ENCODE peak calls at places on chromosomes 2 and 18, in eight cellular contexts. J, I, E, V, G, B, A and T are unnamed samples.

GRCh38 chr2:25042321-25043240 is 705 bp downstream of the EFR3B start:
- DNase-seq in J (peak), I (no peak), E (peak), V (no peak), G (peak), B (peak), A (peak), T (peak)

GRCh38 chr2:26562811-26563645 is 78.1 kb downstream of the CIB4 start:
- DNase-seq in J (peak), I (no peak), E (peak), V (no peak), G (no peak), B (peak), A (no peak), T (no peak)

GRCh38 chr2:9287400-9288059 is 80.9 kb downstream of the ASAP2 start:
- DNase-seq in J (peak), I (no peak), E (peak), V (no peak), G (no peak), B (peak), A (peak), T (no peak)

GRCh38 chr2:181190711-181191110 is 210.3 kb downstream of the UBE2E3 start:
- DNase-seq in J (peak), I (no peak), E (no peak), V (no peak), G (no peak), B (no peak), A (no peak), T (no peak)

GRCh38 chr2:184683923-184684322 is 85.6 kb downstream of the ZNF804A start:
- DNase-seq in J (no peak), I (no peak), E (no peak), V (no peak), G (no peak), B (no peak), A (no peak), T (no peak)

GRCh38 chr2:98891591-98891990 is 44.4 kb downstream of the CRACDL start:
- DNase-seq in J (no peak), I (no peak), E (no peak), V (no peak), G (no peak), B (no peak), A (no peak), T (no peak)

GRCh38 chr2:32003791-32004190 is 7.0 kb downstream of the MEMO1 start:
- DNase-seq in J (no peak), I (no peak), E (no peak), V (no peak), G (no peak), B (no peak), A (no peak), T (no peak)

GRCh38 chr2:241879326-241879725 is 9.8 kb downstream of the RTP5 start:
- DNase-seq in J (no peak), I (no peak), E (no peak), V (no peak), G (no peak), B (no peak), A (no peak), T (no peak)

GRCh38 chr2:39512941-39513340 is 75.9 kb upstream of the MAP4K3 start:
- DNase-seq in J (no peak), I (no peak), E (no peak), V (no peak), G (no peak), B (no peak), A (no peak), T (no peak)

GRCh38 chr2:40964509-40964908 is 512.6 kb upstream of the SLC8A1 start:
- DNase-seq in J (no peak), I (no peak), E (no peak), V (no peak), G (no peak), B (no peak), A (no peak), T (no peak)

GRCh38 chr2:188303363-188304031 is 11.8 kb downstream of the GULP1 start:
- DNase-seq in J (peak), I (no peak), E (no peak), V (no peak), G (no peak), B (no peak), A (peak), T (no peak)

GRCh38 chr2:34337735-34338134 is 738.6 kb upstream of the FAM98A start:
- DNase-seq in J (no peak), I (no peak), E (no peak), V (no peak), G (no peak), B (no peak), A (no peak), T (no peak)

GRCh38 chr18:44996261-44996660 is 315.6 kb downstream of the SETBP1 start:
- DNase-seq in J (no peak), I (peak), E (no peak), V (no peak), G (no peak), B (no peak), A (no peak), T (no peak)

GRCh38 chr2:109521233-109521632 is 92.5 kb downstream of the SEPTIN10 start:
- DNase-seq in J (no peak), I (no peak), E (no peak), V (no peak), G (no peak), B (no peak), A (no peak), T (no peak)

GRCh38 chr2:68467077-68467960 is at the start of the genes APLF and FBXO48:
- DNase-seq in J (peak), I (peak), E (peak), V (peak), G (peak), B (peak), A (peak), T (peak)

GRCh38 chr2:68465081-68465916 is 1.8 kb downstream of the FBXO48 start:
- DNase-seq in J (peak), I (no peak), E (no peak), V (no peak), G (no peak), B (no peak), A (no peak), T (no peak)

GRCh38 chr2:68466778-68467076 is 367 bp downstream of the FBXO48 start:
- DNase-seq in J (no peak), I (no peak), E (no peak), V (no peak), G (no peak), B (no peak), A (no peak), T (no peak)

GRCh38 chr2:68464651-68465050 is 2.4 kb downstream of the FBXO48 start:
- DNase-seq in J (no peak), I (no peak), E (no peak), V (no peak), G (no peak), B (no peak), A (no peak), T (no peak)

GRCh38 chr2:68466361-68466777 is 725 bp downstream of the FBXO48 start:
- DNase-seq in J (peak), I (no peak), E (peak), V (no peak), G (no peak), B (peak), A (peak), T (no peak)
- TF ChIP-seq CTCF in J (peak), I (peak), E (no peak), V (no peak), G (no peak), B (peak), A (peak), T (no peak)

GRCh38 chr2:88831792-88832248 is 140.3 kb downstream of the RPIA start:
- DNase-seq in J (peak), I (peak), E (peak), V (peak), G (peak), B (peak), A (peak), T (no peak)
- TF ChIP-seq CTCF in J (peak), I (peak), E (peak), V (peak), G (peak), B (peak), A (peak), T (peak)

DNA sequence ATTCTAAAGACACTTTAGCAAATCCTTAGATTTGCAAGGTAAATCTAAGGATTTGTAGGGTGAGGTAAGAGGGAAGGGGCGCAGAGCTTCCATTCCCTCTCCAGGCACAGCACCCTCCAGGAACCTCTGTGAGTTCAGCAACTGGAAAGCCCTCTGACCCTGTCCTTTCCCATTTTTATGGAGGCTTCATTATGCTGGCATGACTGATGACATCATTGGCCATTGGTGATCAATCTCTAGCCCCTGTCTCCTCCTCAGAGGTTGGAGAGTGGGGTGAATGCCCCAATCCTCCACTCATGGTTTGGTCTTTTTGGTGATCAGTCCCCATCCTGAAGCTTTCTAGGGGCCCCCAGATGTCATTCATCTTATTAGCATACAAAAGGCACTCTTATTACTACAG is 187.8 kb downstream of the TSN start:
- DNase-seq in J (no peak), I (no peak), E (no peak), V (no peak), G (no peak), B (no peak), A (no peak), T (no peak)
- TF ChIP-seq CTCF in J (no peak), I (no peak), E (no peak), V (no peak), G (no peak), B (no peak), A (no peak), T (no peak)

DNA sequence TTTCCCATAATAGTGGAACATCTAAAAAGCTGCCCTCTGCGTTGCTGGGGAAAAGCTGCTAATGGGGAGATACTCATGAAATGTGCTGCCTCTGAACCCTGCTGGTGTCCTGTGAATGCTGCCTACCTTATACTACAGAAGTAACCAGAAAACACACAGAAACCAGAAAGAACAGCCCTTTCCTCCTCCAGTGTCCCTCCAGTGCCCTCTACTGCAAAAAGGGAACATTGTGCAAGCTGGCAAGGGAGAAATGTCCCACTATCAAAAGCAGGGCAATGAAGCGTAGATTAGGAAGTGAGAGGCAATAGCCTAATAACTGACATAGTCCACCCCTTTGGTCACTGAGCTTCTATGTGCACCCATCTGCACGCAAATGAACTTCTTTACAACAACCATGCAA is 162.7 kb upstream of the ETAA1 start:
- DNase-seq in J (peak), I (no peak), E (no peak), V (no peak), G (no peak), B (peak), A (peak), T (no peak)
- TF ChIP-seq CTCF in J (peak), I (no peak), E (peak), V (no peak), G (no peak), B (peak), A (peak), T (peak)

DNA sequence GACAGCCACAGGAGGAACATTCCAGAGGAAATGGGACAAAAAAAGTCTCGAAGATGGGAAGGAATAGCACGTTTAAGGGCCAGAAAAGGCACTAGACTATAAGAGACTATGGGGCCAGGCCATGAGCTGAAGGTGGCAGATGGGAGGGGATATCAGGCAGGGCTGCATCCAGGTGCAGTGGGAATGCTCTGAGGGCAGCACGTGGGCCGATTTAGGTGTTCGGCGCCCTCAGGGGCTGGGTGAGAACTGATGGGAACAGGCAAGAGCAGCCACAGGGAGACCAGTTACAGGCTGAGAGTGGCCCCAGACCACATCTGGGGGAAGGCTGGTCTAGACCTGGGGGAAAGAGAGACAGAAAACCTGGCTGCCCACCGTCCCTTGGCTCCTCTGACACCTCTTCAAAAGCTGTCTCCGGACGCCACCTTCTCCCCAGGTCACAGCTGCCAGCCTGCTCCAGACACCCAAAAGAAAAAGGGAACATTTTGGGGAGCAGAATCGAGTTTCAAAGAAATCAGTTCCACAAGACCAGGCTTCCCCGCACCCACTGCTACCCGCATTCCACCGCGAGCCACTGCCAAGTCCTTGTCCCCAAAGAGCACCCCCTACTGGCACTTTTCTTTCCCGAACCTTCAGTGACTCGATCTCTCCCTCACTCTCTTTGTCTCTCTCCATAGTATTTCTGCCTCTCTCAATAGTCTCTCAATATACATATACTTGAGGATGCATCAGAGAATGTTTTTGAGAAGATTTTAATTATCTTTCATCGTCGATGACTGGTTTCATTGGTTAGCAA is 190.1 kb upstream of the AGAP1 start:
- DNase-seq in J (no peak), I (no peak), E (no peak), V (no peak), G (peak), B (no peak), A (no peak), T (no peak)
- TF ChIP-seq CTCF in J (no peak), I (no peak), E (no peak), V (peak), G (no peak), B (no peak), A (peak), T (no peak)